ENCODE peak calls at places on chromosomes 4 and X, in five cellular contexts. F is occipital lobe; P is neuronal stem cell; D is activated T-helper 1 cell treated with anti-CD3 and anti-CD28 coated beads, Interleukin-2, amount 50 U/mL, for 16 hours; H is left ventricle myocardium inferior. C is an unnamed sample.

GRCh38 chr4:153471691-153472080 is 5.5 kb downstream of the TMEM131L start:
- DNase-seq in F (no peak), P (no peak), D (no peak), H (no peak), C (no peak)

GRCh38 chrX:147875866-147876596 is 35.7 kb upstream of the FMR1 start:
- DNase-seq in F (no peak), P (no peak), D (no peak), H (no peak), C (no peak)

GRCh38 chrX:39972340-39972739 is 125.4 kb downstream of the BCOR start:
- DNase-seq in F (no peak), P (no peak), D (no peak), H (no peak), C (no peak)

GRCh38 chr4:182861346-182861745 is 55.8 kb downstream of the DCTD start:
- DNase-seq in F (no peak), P (no peak), D (no peak), H (no peak), C (no peak)

GRCh38 chrX:136639506-136640176 is 8.3 kb upstream of the CD40LG start:
- DNase-seq in F (no peak), P (no peak), D (no peak), H (no peak), C (no peak)

GRCh38 chr4:60743654-60744053 is 456.5 kb upstream of the ADGRL3 start:
- DNase-seq in F (no peak), P (no peak), D (no peak), H (no peak), C (no peak)

GRCh38 chr4:185033950-185034349 is 15.7 kb downstream of the HELT start:
- DNase-seq in F (no peak), P (no peak), D (no peak), H (no peak), C (no peak)

GRCh38 chr4:183936574-183937335 is 31.6 kb downstream of the STOX2 start:
- DNase-seq in F (no peak), P (no peak), D (no peak), H (no peak), C (no peak)

GRCh38 chr4:186650401-186651180 is 73.1 kb downstream of the FAT1 start:
- DNase-seq in F (no peak), P (no peak), D (no peak), H (no peak), C (no peak)

GRCh38 chrX:94053575-94053974 is 379.6 kb downstream of the FAM133A start:
- DNase-seq in F (no peak), P (no peak), D (no peak), H (no peak), C (no peak)

GRCh38 chr4:44434247-44434646 is 14.4 kb downstream of the KCTD8 start:
- DNase-seq in F (no peak), P (no peak), D (no peak), H (no peak), C (no peak)

GRCh38 chr4:186392017-186392416 is 126.0 kb downstream of the F11 start:
- DNase-seq in F (no peak), P (no peak), D (no peak), H (no peak), C (no peak)

GRCh38 chr4:11719879-11720278 is 291.2 kb upstream of the HS3ST1 start:
- DNase-seq in F (no peak), P (no peak), D (no peak), H (no peak), C (no peak)

GRCh38 chrX:125295337-125295736 is 24.3 kb upstream of the TEX13C start:
- DNase-seq in F (no peak), P (no peak), D (no peak), H (no peak), C (no peak)

GRCh38 chr4:58606303-58606702 is 1496.1 kb upstream of the IGFBP7 start:
- DNase-seq in F (no peak), P (no peak), D (no peak), H (no peak), C (no peak)

GRCh38 chr4:134567461-134567860 is 365.9 kb upstream of the PABPC4L start:
- DNase-seq in F (no peak), P (no peak), D (no peak), H (no peak), C (no peak)

GRCh38 chr4:39291686-39292085 is 74.5 kb downstream of the RFC1 start:
- DNase-seq in F (no peak), P (no peak), D (no peak), H (no peak), C (no peak)

GRCh38 chr4:139800082-139800481 is 134.5 kb downstream of the MGST2 start:
- DNase-seq in F (no peak), P (no peak), D (no peak), H (no peak), C (no peak)

GRCh38 chr4:123555500-123556273 is 159.1 kb downstream of the SPRY1 start:
- DNase-seq in F (peak; percentile 21), P (no peak), D (no peak), H (peak; percentile 80), C (peak; percentile 12)

GRCh38 chrX:108584617-108585211 is 145.1 kb downstream of the COL4A5 start:
- DNase-seq in F (no peak), P (peak; percentile 1), D (no peak), H (no peak), C (no peak)

GRCh38 chrX:7083468-7084396 is 63.8 kb upstream of the STS start:
- DNase-seq in F (no peak), P (no peak), D (no peak), H (no peak), C (no peak)

GRCh38 chr4:128548381-128548780 is 260.8 kb upstream of the PGRMC2 start:
- DNase-seq in F (no peak), P (no peak), D (no peak), H (no peak), C (no peak)

GRCh38 chrX:4570141-4570540 is 856.7 kb upstream of the PRKX start:
- DNase-seq in F (no peak), P (no peak), D (no peak), H (no peak), C (no peak)

GRCh38 chr4:69156913-69157312 is 57.6 kb downstream of the UGT2B11 start:
- DNase-seq in F (no peak), P (no peak), D (no peak), H (no peak), C (no peak)

GRCh38 chr4:76233534-76233933 is 18.0 kb upstream of the FAM47E start:
- DNase-seq in F (no peak), P (no peak), D (no peak), H (no peak), C (no peak)

GRCh38 chrX:119201570-119201969 is 34.5 kb upstream of the PGRMC1 start:
- DNase-seq in F (no peak), P (no peak), D (no peak), H (no peak), C (no peak)

GRCh38 chr4:139892973-139893736 is 227.5 kb downstream of the MGST2 start:
- DNase-seq in F (no peak), P (no peak), D (no peak), H (no peak), C (no peak)

GRCh38 chr4:111466821-111467605 is 678.2 kb upstream of the FAM241A start:
- DNase-seq in F (no peak), P (no peak), D (no peak), H (no peak), C (no peak)

GRCh38 chr4:8176547-8177399 is 18.2 kb upstream of the ABLIM2 start:
- DNase-seq in F (no peak), P (peak; percentile 20), D (no peak), H (no peak), C (no peak)

GRCh38 chr4:177853198-177853597 is 411.0 kb upstream of the AGA start:
- DNase-seq in F (no peak), P (no peak), D (no peak), H (no peak), C (no peak)

GRCh38 chr4:14178421-14178820 is 550.9 kb upstream of the BOD1L1 start:
- DNase-seq in F (no peak), P (no peak), D (no peak), H (no peak), C (no peak)

GRCh38 chr4:78409612-78410202 is 141.9 kb upstream of the ANXA3 start:
- DNase-seq in F (no peak), P (no peak), D (no peak), H (no peak), C (no peak)

GRCh38 chr4:125833-126232 is 1.5 kb downstream of the ZNF718 start:
- DNase-seq in F (no peak), P (no peak), D (no peak), H (no peak), C (no peak)

GRCh38 chr4:139814285-139815015 is 148.8 kb downstream of the MGST2 start:
- DNase-seq in F (no peak), P (no peak), D (no peak), H (no peak), C (no peak)

GRCh38 chrX:18955676-18956075 is 28.2 kb downstream of the PHKA2 start:
- DNase-seq in F (no peak), P (no peak), D (no peak), H (no peak), C (no peak)

GRCh38 chrX:47958943-47959342 is 44.8 kb downstream of the ZNF182 start:
- DNase-seq in F (no peak), P (no peak), D (no peak), H (no peak), C (no peak)

GRCh38 chr4:182223708-182224107 is 19.5 kb upstream of the TENM3 start:
- DNase-seq in F (no peak), P (no peak), D (no peak), H (no peak), C (no peak)